ENCODE peak calls at places on chromosomes 13 and 19, in five cellular contexts. One of them, this sample, is unnamed.

GRCh38 chr13:79946556-79946955 is 394.4 kb downstream of the SPRY2 start:
- DNase-seq in breast epithelium: no peak
- DNase-seq in mammary epithelial cell: no peak
- DNase-seq in mucosa of descending colon: no peak
- DNase-seq in CD8-positive, alpha-beta T cell: no peak
- DNase-seq in this sample: no peak

GRCh38 chr19:2962018-2962670 is 15.2 kb upstream of the TLE6 start:
- DNase-seq in breast epithelium: no peak
- DNase-seq in mammary epithelial cell: peak; percentile 38
- DNase-seq in CD8-positive, alpha-beta T cell: peak; percentile 43
- DNase-seq in mucosa of descending colon: peak; percentile 75
- DNase-seq in this sample: peak; percentile 76

GRCh38 chr19:46350029-46350757 is 3.3 kb downstream of the PPP5C start:
- DNase-seq in breast epithelium: no peak
- DNase-seq in CD8-positive, alpha-beta T cell: no peak
- DNase-seq in mammary epithelial cell: peak; percentile 21
- DNase-seq in mucosa of descending colon: peak; percentile 59
- DNase-seq in this sample: no peak

GRCh38 chr13:30159446-30159839 is 147.9 kb downstream of the KATNAL1 start:
- DNase-seq in mammary epithelial cell: peak; percentile 54
- DNase-seq in mucosa of descending colon: no peak
- DNase-seq in breast epithelium: no peak
- DNase-seq in CD8-positive, alpha-beta T cell: no peak
- DNase-seq in this sample: no peak

GRCh38 chr13:42702726-42703125 is 78.7 kb upstream of the FAM216B start:
- DNase-seq in CD8-positive, alpha-beta T cell: no peak
- DNase-seq in mammary epithelial cell: no peak
- DNase-seq in breast epithelium: no peak
- DNase-seq in mucosa of descending colon: no peak
- DNase-seq in this sample: no peak

GRCh38 chr19:39232708-39233107 is 12.1 kb downstream of the IFNL3 start:
- DNase-seq in CD8-positive, alpha-beta T cell: no peak
- DNase-seq in breast epithelium: no peak
- DNase-seq in mammary epithelial cell: no peak
- DNase-seq in mucosa of descending colon: no peak
- DNase-seq in this sample: no peak

GRCh38 chr13:35512271-35512920 is 35.9 kb upstream of the MAB21L1 start:
- DNase-seq in mammary epithelial cell: peak; percentile 67
- DNase-seq in CD8-positive, alpha-beta T cell: no peak
- DNase-seq in mucosa of descending colon: no peak
- DNase-seq in breast epithelium: no peak
- DNase-seq in this sample: no peak

GRCh38 chr13:97394542-97394941 is 39.4 kb upstream of the RAP2A start:
- DNase-seq in breast epithelium: no peak
- DNase-seq in mucosa of descending colon: no peak
- DNase-seq in mammary epithelial cell: no peak
- DNase-seq in CD8-positive, alpha-beta T cell: no peak
- DNase-seq in this sample: no peak

GRCh38 chr13:34044041-34044440 is 226.1 kb downstream of the RFC3 start:
- DNase-seq in mucosa of descending colon: no peak
- DNase-seq in CD8-positive, alpha-beta T cell: no peak
- DNase-seq in mammary epithelial cell: peak; percentile 59
- DNase-seq in breast epithelium: peak; percentile 55
- DNase-seq in this sample: no peak

GRCh38 chr13:39284801-39285388 is 246.6 kb downstream of the NHLRC3 start:
- DNase-seq in breast epithelium: no peak
- DNase-seq in mucosa of descending colon: no peak
- DNase-seq in mammary epithelial cell: no peak
- DNase-seq in CD8-positive, alpha-beta T cell: no peak
- DNase-seq in this sample: no peak

GRCh38 chr19:56253737-56254136 is 18.8 kb upstream of the EDDM13 start:
- DNase-seq in mucosa of descending colon: peak; percentile 19
- DNase-seq in breast epithelium: no peak
- DNase-seq in mammary epithelial cell: peak; percentile 42
- DNase-seq in CD8-positive, alpha-beta T cell: no peak
- DNase-seq in this sample: peak; percentile 64

GRCh38 chr19:46813570-46814358 is 25.4 kb upstream of the SLC1A5 start:
- DNase-seq in mammary epithelial cell: no peak
- DNase-seq in breast epithelium: peak; percentile 78
- DNase-seq in mucosa of descending colon: peak; percentile 56
- DNase-seq in CD8-positive, alpha-beta T cell: no peak
- DNase-seq in this sample: no peak

GRCh38 chr19:39843919-39844793 is 2.0 kb downstream of the FBL start:
- DNase-seq in mammary epithelial cell: peak; percentile 25
- DNase-seq in mucosa of descending colon: peak; percentile 68
- DNase-seq in breast epithelium: no peak
- DNase-seq in CD8-positive, alpha-beta T cell: no peak
- DNase-seq in this sample: peak; percentile 64

GRCh38 chr13:45490068-45490467 is 25.3 kb downstream of the COG3 start:
- DNase-seq in breast epithelium: no peak
- DNase-seq in CD8-positive, alpha-beta T cell: peak; percentile 34
- DNase-seq in mammary epithelial cell: no peak
- DNase-seq in mucosa of descending colon: no peak
- DNase-seq in this sample: no peak

GRCh38 chr19:11397089-11397610 is 13.0 kb upstream of the EPOR start:
- DNase-seq in breast epithelium: no peak
- DNase-seq in mammary epithelial cell: no peak
- DNase-seq in mucosa of descending colon: no peak
- DNase-seq in CD8-positive, alpha-beta T cell: no peak
- DNase-seq in this sample: no peak

GRCh38 chr19:36047835-36048234 is 6.2 kb downstream of the THAP8 start:
- DNase-seq in mucosa of descending colon: no peak
- DNase-seq in breast epithelium: no peak
- DNase-seq in mammary epithelial cell: no peak
- DNase-seq in CD8-positive, alpha-beta T cell: no peak
- DNase-seq in this sample: no peak

GRCh38 chr19:36054119-36054732 is at the start of gene THAP8:
- DNase-seq in mammary epithelial cell: peak; percentile 99
- DNase-seq in mucosa of descending colon: peak; percentile 100
- DNase-seq in CD8-positive, alpha-beta T cell: peak; percentile 100
- DNase-seq in breast epithelium: peak; percentile 100
- DNase-seq in this sample: peak; percentile 99

GRCh38 chr19:36049080-36049698 is 4.9 kb downstream of the THAP8 start:
- DNase-seq in mammary epithelial cell: no peak
- DNase-seq in mucosa of descending colon: no peak
- DNase-seq in breast epithelium: no peak
- DNase-seq in CD8-positive, alpha-beta T cell: no peak
- DNase-seq in this sample: no peak

GRCh38 chr19:36051637-36052036 is 2.4 kb downstream of the THAP8 start:
- DNase-seq in mucosa of descending colon: no peak
- DNase-seq in CD8-positive, alpha-beta T cell: no peak
- DNase-seq in mammary epithelial cell: no peak
- DNase-seq in breast epithelium: no peak
- DNase-seq in this sample: no peak

GRCh38 chr19:36051236-36051635 is 2.8 kb downstream of the THAP8 start:
- DNase-seq in CD8-positive, alpha-beta T cell: no peak
- DNase-seq in mucosa of descending colon: no peak
- DNase-seq in breast epithelium: no peak
- DNase-seq in mammary epithelial cell: no peak
- DNase-seq in this sample: no peak
- TF ChIP-seq CTCF in CD8-positive, alpha-beta T cell: no peak
- TF ChIP-seq CTCF in mucosa of descending colon: no peak
- TF ChIP-seq CTCF in breast epithelium: no peak
- TF ChIP-seq CTCF in mammary epithelial cell: no peak
- TF ChIP-seq CTCF in this sample: peak; percentile 33

GRCh38 chr19:32358311-32358710 is 12.9 kb downstream of the ZNF507 start:
- DNase-seq in mammary epithelial cell: no peak
- DNase-seq in breast epithelium: no peak
- DNase-seq in CD8-positive, alpha-beta T cell: no peak
- DNase-seq in mucosa of descending colon: no peak
- DNase-seq in this sample: no peak

GRCh38 chr19:32355309-32355708 is 9.9 kb downstream of the ZNF507 start:
- DNase-seq in mammary epithelial cell: no peak
- DNase-seq in mucosa of descending colon: no peak
- DNase-seq in CD8-positive, alpha-beta T cell: no peak
- DNase-seq in breast epithelium: no peak
- DNase-seq in this sample: no peak

GRCh38 chr19:32354345-32354744 is 8.9 kb downstream of the ZNF507 start:
- DNase-seq in mucosa of descending colon: no peak
- DNase-seq in breast epithelium: no peak
- DNase-seq in mammary epithelial cell: no peak
- DNase-seq in CD8-positive, alpha-beta T cell: no peak
- DNase-seq in this sample: no peak

GRCh38 chr19:32359581-32359980 is 14.2 kb downstream of the ZNF507 start:
- DNase-seq in mammary epithelial cell: no peak
- DNase-seq in CD8-positive, alpha-beta T cell: no peak
- DNase-seq in mucosa of descending colon: no peak
- DNase-seq in breast epithelium: no peak
- DNase-seq in this sample: no peak

DNA sequence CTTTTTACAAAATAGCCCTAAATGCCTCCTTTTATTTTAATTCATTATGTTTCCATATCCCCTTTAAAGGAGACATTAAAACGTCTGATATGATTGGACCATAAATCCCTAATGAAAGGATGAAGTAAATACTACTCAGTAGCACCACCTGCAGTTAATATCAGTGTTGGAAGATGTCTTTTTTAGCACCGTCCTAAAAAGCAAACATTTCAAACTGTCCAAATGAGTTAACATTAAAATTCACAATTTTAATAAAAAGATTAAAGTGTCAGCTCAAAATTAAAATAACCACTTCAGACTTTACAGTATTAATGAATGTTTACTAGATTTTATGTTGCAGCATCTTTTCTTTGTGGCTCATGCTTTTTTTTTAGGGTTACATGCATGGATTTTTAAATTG is 12.3 kb downstream of the ZNF507 start:
- DNase-seq in mucosa of descending colon: no peak
- DNase-seq in breast epithelium: no peak
- DNase-seq in CD8-positive, alpha-beta T cell: no peak
- DNase-seq in mammary epithelial cell: no peak
- DNase-seq in this sample: no peak
- TF ChIP-seq CTCF in mucosa of descending colon: no peak
- TF ChIP-seq CTCF in breast epithelium: no peak
- TF ChIP-seq CTCF in CD8-positive, alpha-beta T cell: no peak
- TF ChIP-seq CTCF in mammary epithelial cell: peak; percentile 32
- TF ChIP-seq CTCF in this sample: peak; percentile 25

GRCh38 chr19:14114439-14114838 is 3.1 kb downstream of the PRKACA start:
- DNase-seq in mucosa of descending colon: no peak
- DNase-seq in mammary epithelial cell: no peak
- DNase-seq in CD8-positive, alpha-beta T cell: no peak
- DNase-seq in breast epithelium: no peak
- DNase-seq in this sample: no peak

GRCh38 chr19:14114854-14115253 is 2.7 kb downstream of the PRKACA start:
- DNase-seq in breast epithelium: no peak
- DNase-seq in mucosa of descending colon: peak; percentile 70
- DNase-seq in CD8-positive, alpha-beta T cell: peak; percentile 48
- DNase-seq in mammary epithelial cell: no peak
- DNase-seq in this sample: peak; percentile 60

GRCh38 chr19:14112809-14113385 is 4.7 kb downstream of the PRKACA start:
- DNase-seq in breast epithelium: no peak
- DNase-seq in mammary epithelial cell: no peak
- DNase-seq in CD8-positive, alpha-beta T cell: no peak
- DNase-seq in mucosa of descending colon: no peak
- DNase-seq in this sample: no peak

GRCh38 chr19:14112051-14112808 is 5.3 kb downstream of the PRKACA start:
- DNase-seq in CD8-positive, alpha-beta T cell: no peak
- DNase-seq in mucosa of descending colon: no peak
- DNase-seq in mammary epithelial cell: no peak
- DNase-seq in breast epithelium: no peak
- DNase-seq in this sample: no peak

DNA sequence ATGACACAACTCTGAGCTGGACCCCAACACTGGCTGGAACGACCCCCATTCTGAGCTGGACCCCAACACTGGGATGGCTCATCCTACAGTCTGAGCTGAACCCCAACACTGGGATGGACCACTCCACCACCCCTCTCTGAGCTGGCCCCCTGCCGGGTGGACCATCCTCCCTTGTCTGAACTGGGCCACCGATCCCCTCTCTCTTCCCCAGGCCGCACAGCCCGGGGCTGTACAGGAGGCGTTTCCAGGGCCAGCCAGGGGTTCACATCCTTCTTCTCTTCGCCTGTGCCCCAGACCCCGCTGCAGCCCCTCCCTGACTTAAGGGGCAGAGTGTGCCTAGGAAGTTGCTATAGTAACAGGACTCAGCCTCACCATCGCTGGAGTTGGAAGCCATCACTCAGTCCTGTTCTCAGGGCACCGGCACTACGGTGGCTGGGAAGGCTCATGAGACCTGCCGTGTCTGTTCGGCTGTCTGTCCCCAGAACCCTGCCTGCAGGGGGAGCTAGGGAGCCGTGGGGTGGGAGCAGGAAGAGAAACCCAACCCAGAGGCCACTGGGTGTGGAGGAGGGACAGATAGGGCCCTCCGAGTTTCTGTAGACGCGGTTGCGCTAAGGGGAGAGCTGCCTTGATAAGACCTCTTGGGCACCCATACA is 3.7 kb downstream of the PRKACA start:
- DNase-seq in mucosa of descending colon: peak; percentile 60
- DNase-seq in mammary epithelial cell: no peak
- DNase-seq in breast epithelium: no peak
- DNase-seq in CD8-positive, alpha-beta T cell: peak; percentile 55
- DNase-seq in this sample: no peak
- TF ChIP-seq CTCF in mucosa of descending colon: no peak
- TF ChIP-seq CTCF in mammary epithelial cell: peak; percentile 36
- TF ChIP-seq CTCF in breast epithelium: no peak
- TF ChIP-seq CTCF in CD8-positive, alpha-beta T cell: no peak
- TF ChIP-seq CTCF in this sample: peak; percentile 50

GRCh38 chr13:53200498-53201453 is 172.2 kb downstream of the OLFM4 start:
- DNase-seq in mucosa of descending colon: peak; percentile 65
- DNase-seq in mammary epithelial cell: no peak
- DNase-seq in breast epithelium: no peak
- DNase-seq in CD8-positive, alpha-beta T cell: no peak
- DNase-seq in this sample: peak; percentile 40

GRCh38 chr13:53204598-53204997 is 176.0 kb downstream of the OLFM4 start:
- DNase-seq in CD8-positive, alpha-beta T cell: no peak
- DNase-seq in mammary epithelial cell: no peak
- DNase-seq in mucosa of descending colon: no peak
- DNase-seq in breast epithelium: no peak
- DNase-seq in this sample: no peak

GRCh38 chr13:53200075-53200474 is 171.5 kb downstream of the OLFM4 start:
- DNase-seq in mucosa of descending colon: no peak
- DNase-seq in CD8-positive, alpha-beta T cell: no peak
- DNase-seq in breast epithelium: no peak
- DNase-seq in mammary epithelial cell: no peak
- DNase-seq in this sample: no peak

GRCh38 chr13:53198699-53199098 is 170.1 kb downstream of the OLFM4 start:
- DNase-seq in CD8-positive, alpha-beta T cell: no peak
- DNase-seq in breast epithelium: no peak
- DNase-seq in mucosa of descending colon: no peak
- DNase-seq in mammary epithelial cell: no peak
- DNase-seq in this sample: no peak

DNA sequence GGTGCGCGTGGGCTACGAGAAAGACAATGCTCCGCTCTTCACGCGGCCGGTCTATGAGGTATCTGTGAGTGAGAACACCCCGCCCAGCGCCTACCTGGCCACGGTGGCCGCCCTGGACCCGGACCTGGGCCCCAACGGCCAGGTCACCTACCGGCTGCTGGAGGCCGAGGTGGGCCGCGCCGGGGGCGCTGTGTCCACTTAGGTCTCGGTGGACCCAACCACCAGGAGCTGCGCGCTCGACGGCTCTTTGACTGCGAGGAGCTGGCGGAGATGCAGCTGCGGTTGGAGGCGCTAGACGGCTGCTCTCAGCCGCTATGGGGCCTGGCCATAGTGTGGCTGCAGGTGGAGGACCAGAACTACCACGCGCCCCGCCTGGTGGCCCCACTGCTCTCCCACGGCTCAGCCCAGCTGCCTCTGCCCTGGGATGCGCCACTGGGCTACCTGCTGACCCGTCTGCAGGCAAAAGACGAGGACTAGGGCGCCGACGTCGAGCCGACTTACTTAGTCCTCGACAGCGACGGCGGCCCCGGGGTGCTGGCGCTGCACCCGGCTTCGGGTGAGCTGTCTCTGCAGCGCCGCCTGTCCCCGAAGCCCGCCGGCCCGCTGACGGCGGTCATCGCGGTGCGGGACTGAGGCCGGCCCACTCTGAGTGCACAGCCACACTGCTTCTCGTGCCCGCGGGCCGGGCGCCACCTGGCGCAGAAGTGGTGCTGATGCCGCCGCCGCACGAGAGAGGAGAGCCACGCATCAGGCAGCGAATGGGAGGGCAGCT is 173.0 kb downstream of the OLFM4 start:
- DNase-seq in mammary epithelial cell: no peak
- DNase-seq in CD8-positive, alpha-beta T cell: no peak
- DNase-seq in breast epithelium: no peak
- DNase-seq in mucosa of descending colon: peak; percentile 14
- DNase-seq in this sample: no peak
- TF ChIP-seq CTCF in mammary epithelial cell: no peak
- TF ChIP-seq CTCF in CD8-positive, alpha-beta T cell: no peak
- TF ChIP-seq CTCF in breast epithelium: no peak
- TF ChIP-seq CTCF in mucosa of descending colon: no peak
- TF ChIP-seq CTCF in this sample: no peak